ENCODE peak calls at places on chromosomes 16 and 17, in five cellular contexts. One of them, this sample, is unnamed.

GRCh38 chr16:75402174-75402820 is 31.0 kb downstream of the CFDP1 start:
- DNase-seq in heart left ventricle: no peak
- DNase-seq in glutamatergic neuron: no peak
- DNase-seq in cardiac fibroblast: peak
- DNase-seq in lower leg skin: no peak
- DNase-seq in this sample: no peak

GRCh38 chr17:17275991-17276390 is 5.1 kb downstream of the COPS3 start:
- DNase-seq in heart left ventricle: no peak
- DNase-seq in glutamatergic neuron: no peak
- DNase-seq in cardiac fibroblast: no peak
- DNase-seq in lower leg skin: no peak
- DNase-seq in this sample: no peak

GRCh38 chr16:66004706-66005105 is 361.8 kb upstream of the CDH5 start:
- DNase-seq in heart left ventricle: no peak
- DNase-seq in glutamatergic neuron: no peak
- DNase-seq in cardiac fibroblast: no peak
- DNase-seq in lower leg skin: no peak
- DNase-seq in this sample: no peak

GRCh38 chr17:70168979-70169706 is at the start of gene KCNJ2:
- DNase-seq in heart left ventricle: peak
- DNase-seq in glutamatergic neuron: peak
- DNase-seq in cardiac fibroblast: peak
- DNase-seq in lower leg skin: peak
- DNase-seq in this sample: peak

GRCh38 chr17:61335845-61336655 is 63.6 kb upstream of the TBX2 start:
- DNase-seq in heart left ventricle: peak
- DNase-seq in glutamatergic neuron: no peak
- DNase-seq in cardiac fibroblast: peak
- DNase-seq in lower leg skin: no peak
- DNase-seq in this sample: no peak

GRCh38 chr17:1256699-1257098 is 13.5 kb upstream of the BHLHA9 start:
- DNase-seq in heart left ventricle: no peak
- DNase-seq in glutamatergic neuron: no peak
- DNase-seq in cardiac fibroblast: no peak
- DNase-seq in lower leg skin: no peak
- DNase-seq in this sample: no peak

GRCh38 chr17:82638183-82638773 is 10.0 kb downstream of the WDR45B start:
- DNase-seq in heart left ventricle: no peak
- DNase-seq in glutamatergic neuron: no peak
- DNase-seq in cardiac fibroblast: no peak
- DNase-seq in lower leg skin: no peak
- DNase-seq in this sample: no peak

GRCh38 chr16:79287424-79287917 is 313.1 kb downstream of the MAF start:
- DNase-seq in heart left ventricle: no peak
- DNase-seq in glutamatergic neuron: no peak
- DNase-seq in cardiac fibroblast: no peak
- DNase-seq in lower leg skin: no peak
- DNase-seq in this sample: no peak

GRCh38 chr16:4194661-4195060 is 47.2 kb downstream of the SRL start:
- DNase-seq in heart left ventricle: no peak
- DNase-seq in glutamatergic neuron: no peak
- DNase-seq in cardiac fibroblast: no peak
- DNase-seq in lower leg skin: no peak
- DNase-seq in this sample: no peak

GRCh38 chr16:31135535-31136286 is at the start of gene PRSS8:
- DNase-seq in heart left ventricle: no peak
- DNase-seq in glutamatergic neuron: no peak
- DNase-seq in cardiac fibroblast: no peak
- DNase-seq in lower leg skin: peak
- DNase-seq in this sample: no peak

DNA sequence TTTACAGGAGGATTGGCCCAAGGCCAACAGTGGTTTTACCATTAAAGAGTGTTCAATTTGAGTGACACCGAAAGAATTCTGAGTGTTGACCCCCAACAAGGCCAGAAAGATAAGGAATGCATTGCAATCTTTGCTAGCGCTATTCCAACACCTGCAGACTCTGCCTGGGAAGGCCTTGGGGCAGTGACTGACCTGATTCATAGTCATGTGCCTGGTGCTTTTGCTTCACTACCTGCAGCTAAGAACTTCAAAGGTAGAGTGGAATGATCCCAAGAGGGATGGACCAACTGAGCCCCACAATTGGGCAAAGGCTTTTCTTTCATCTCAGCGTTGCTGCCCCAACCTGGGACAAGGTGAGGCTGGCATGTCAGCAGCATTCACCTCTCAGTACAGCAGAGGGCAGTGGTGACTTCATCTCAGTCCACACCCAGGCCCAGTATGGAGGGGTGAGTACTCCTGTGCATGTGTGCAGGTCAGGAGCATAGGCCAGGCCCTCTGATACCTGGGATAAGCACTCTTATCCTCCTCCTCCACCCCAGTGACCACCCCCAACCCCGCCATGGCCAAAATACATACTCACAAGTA is 149.6 kb upstream of the GNAO1 start:
- DNase-seq in heart left ventricle: peak
- DNase-seq in glutamatergic neuron: peak
- DNase-seq in cardiac fibroblast: peak
- DNase-seq in lower leg skin: no peak
- DNase-seq in this sample: no peak
- TF ChIP-seq CTCF in heart left ventricle: peak
- TF ChIP-seq CTCF in glutamatergic neuron: peak
- TF ChIP-seq CTCF in cardiac fibroblast: peak
- TF ChIP-seq CTCF in lower leg skin: no peak
- TF ChIP-seq CTCF in this sample: peak

GRCh38 chr17:77274137-77274829 is 133.5 kb downstream of the SEC14L1 start:
- DNase-seq in heart left ventricle: no peak
- DNase-seq in glutamatergic neuron: no peak
- DNase-seq in cardiac fibroblast: no peak
- DNase-seq in lower leg skin: no peak
- DNase-seq in this sample: no peak
- TF ChIP-seq CTCF in heart left ventricle: no peak
- TF ChIP-seq CTCF in glutamatergic neuron: no peak
- TF ChIP-seq CTCF in cardiac fibroblast: no peak
- TF ChIP-seq CTCF in lower leg skin: no peak
- TF ChIP-seq CTCF in this sample: no peak

DNA sequence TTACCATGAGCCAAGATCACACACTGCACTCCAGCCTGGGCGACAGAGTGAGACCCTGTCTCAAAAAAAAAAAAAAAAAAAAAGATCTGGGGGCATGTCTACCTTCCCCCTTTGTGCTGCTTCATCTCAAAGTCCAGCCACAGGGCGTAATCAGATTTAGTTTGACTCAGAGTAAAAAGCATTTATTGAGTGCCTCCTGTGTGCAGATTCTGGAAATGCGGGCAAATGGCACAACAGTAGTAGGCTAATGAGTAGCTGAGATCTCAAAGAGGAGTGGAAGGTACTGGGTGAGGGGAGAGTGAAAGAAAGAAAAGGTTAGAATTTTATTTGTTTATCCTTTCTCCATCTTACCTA is 9.1 kb upstream of the NR1D1 start:
- DNase-seq in heart left ventricle: no peak
- DNase-seq in glutamatergic neuron: no peak
- DNase-seq in cardiac fibroblast: peak
- DNase-seq in lower leg skin: no peak
- DNase-seq in this sample: no peak
- TF ChIP-seq CTCF in heart left ventricle: no peak
- TF ChIP-seq CTCF in glutamatergic neuron: peak
- TF ChIP-seq CTCF in cardiac fibroblast: peak
- TF ChIP-seq CTCF in lower leg skin: no peak
- TF ChIP-seq CTCF in this sample: peak

GRCh38 chr16:85514295-85514600 is 98.9 kb upstream of the GSE1 start:
- DNase-seq in heart left ventricle: peak
- DNase-seq in glutamatergic neuron: no peak
- DNase-seq in cardiac fibroblast: no peak
- DNase-seq in lower leg skin: no peak
- DNase-seq in this sample: no peak

GRCh38 chr16:85515319-85515745 is 97.8 kb upstream of the GSE1 start:
- DNase-seq in heart left ventricle: no peak
- DNase-seq in glutamatergic neuron: no peak
- DNase-seq in cardiac fibroblast: no peak
- DNase-seq in lower leg skin: no peak
- DNase-seq in this sample: no peak

GRCh38 chr16:85513649-85514048 is 99.5 kb upstream of the GSE1 start:
- DNase-seq in heart left ventricle: no peak
- DNase-seq in glutamatergic neuron: no peak
- DNase-seq in cardiac fibroblast: no peak
- DNase-seq in lower leg skin: no peak
- DNase-seq in this sample: no peak

GRCh38 chr16:85515830-85516397 is 97.2 kb upstream of the GSE1 start:
- DNase-seq in heart left ventricle: no peak
- DNase-seq in glutamatergic neuron: no peak
- DNase-seq in cardiac fibroblast: no peak
- DNase-seq in lower leg skin: no peak
- DNase-seq in this sample: no peak

GRCh38 chr16:85514601-85515318 is 98.4 kb upstream of the GSE1 start:
- DNase-seq in heart left ventricle: peak
- DNase-seq in glutamatergic neuron: no peak
- DNase-seq in cardiac fibroblast: peak
- DNase-seq in lower leg skin: peak
- DNase-seq in this sample: no peak
- TF ChIP-seq CTCF in heart left ventricle: no peak
- TF ChIP-seq CTCF in glutamatergic neuron: no peak
- TF ChIP-seq CTCF in cardiac fibroblast: no peak
- TF ChIP-seq CTCF in lower leg skin: no peak
- TF ChIP-seq CTCF in this sample: no peak